ENCODE peak calls at places on chromosomes 3 and 15, in five cellular contexts. K is A549, S is IMR-90, D is H1, W is K562. A is an unnamed sample.

GRCh38 chr15:83287541-83288027 is 3.1 kb upstream of the BNC1 start:
- DNase-seq in D (no peak), K (peak), S (peak), W (no peak), A (no peak)

GRCh38 chr3:188901126-188901525 is 270.6 kb upstream of the TPRG1 start:
- DNase-seq in W (no peak), K (no peak), S (peak), D (no peak), A (no peak)

GRCh38 chr15:88909956-88910831 is 3.0 kb downstream of the MFGE8 start:
- DNase-seq in W (no peak), K (no peak), S (no peak), D (no peak), A (no peak)

GRCh38 chr3:15899438-15899837 is 101.7 kb upstream of the ANKRD28 start:
- DNase-seq in S (peak), W (peak), K (peak), D (no peak), A (no peak)

GRCh38 chr3:13211605-13212210 is 138.5 kb upstream of the IQSEC1 start:
- DNase-seq in D (no peak), W (no peak), S (no peak), K (no peak), A (no peak)

GRCh38 chr3:136624894-136625815 is 127.0 kb downstream of the STAG1 start:
- DNase-seq in K (peak), D (no peak), S (no peak), W (no peak), A (peak)

GRCh38 chr3:190044142-190044541 is 76.6 kb downstream of the P3H2 start:
- DNase-seq in W (no peak), D (no peak), K (no peak), S (peak), A (no peak)

GRCh38 chr3:37435572-37435971 is 261.2 kb upstream of the LRRFIP2 start:
- DNase-seq in D (no peak), S (no peak), W (no peak), K (no peak), A (no peak)

GRCh38 chr3:61371123-61371522 is 119.9 kb upstream of the FHIT start:
- DNase-seq in W (peak), K (peak), S (no peak), D (no peak), A (peak)

GRCh38 chr15:101684877-101685276 is 32.7 kb upstream of the TM2D3 start:
- DNase-seq in S (no peak), D (no peak), K (no peak), W (no peak), A (no peak)

GRCh38 chr15:101689901-101690300 is 34.4 kb downstream of the TARS3 start:
- DNase-seq in K (no peak), D (no peak), S (peak), W (no peak), A (no peak)

GRCh38 chr15:101679861-101680260 is 27.7 kb upstream of the TM2D3 start:
- DNase-seq in D (no peak), K (no peak), S (no peak), W (no peak), A (no peak)

DNA sequence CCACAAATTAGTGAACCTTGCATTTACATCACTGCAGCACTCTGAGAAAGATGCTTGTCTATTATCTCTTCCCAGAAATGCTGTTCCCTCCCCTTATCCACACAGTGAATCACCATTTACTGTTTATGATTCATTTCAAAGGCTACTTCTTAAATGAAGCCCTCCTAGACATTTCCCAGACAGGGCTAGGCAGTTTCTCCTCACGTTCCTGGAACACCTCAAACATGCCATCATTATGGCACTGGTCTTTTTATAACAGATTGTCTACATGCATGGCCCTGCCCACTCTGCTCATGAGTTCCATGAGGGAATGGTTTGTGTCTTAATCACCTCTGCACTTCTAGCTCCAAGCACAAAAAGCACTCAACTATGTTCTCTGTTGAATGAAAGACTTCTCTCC is 32.2 kb upstream of the TM2D3 start:
- DNase-seq in S (peak), K (peak), W (no peak), D (no peak), A (no peak)
- TF ChIP-seq MAFK in S (no peak), K (no peak), W (no peak), D (no peak), A (no peak)

GRCh38 chr3:59212128-59212764 is 162.4 kb upstream of the CFAP20DC start:
- DNase-seq in D (no peak), K (peak), W (peak), S (peak), A (peak)
- TF ChIP-seq MAFK in D (no peak), K (no peak), W (no peak), S (no peak), A (no peak)

DNA sequence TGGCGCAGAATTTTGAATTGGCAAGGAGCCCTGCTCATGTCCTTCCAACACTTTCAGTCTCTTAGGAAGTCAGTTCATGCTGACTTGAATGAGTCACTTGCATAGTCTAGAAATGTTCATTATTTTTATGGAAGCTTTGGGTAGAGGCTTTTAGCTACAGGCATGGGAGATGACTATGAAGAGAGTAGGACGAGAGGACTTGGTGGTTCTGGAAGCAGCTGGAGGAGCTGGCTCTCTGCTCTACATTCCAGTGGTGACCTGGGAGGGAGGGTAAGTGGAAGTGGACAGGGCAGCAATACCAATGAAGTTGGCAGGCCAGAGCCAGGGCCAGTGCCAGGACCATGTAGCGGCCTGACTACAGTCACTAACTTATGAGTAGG is 7.3 kb downstream of the POLR2H start:
- DNase-seq in S (peak), K (no peak), D (no peak), W (no peak), A (no peak)
- TF ChIP-seq MAFK in S (no peak), K (no peak), D (no peak), W (no peak), A (no peak)

GRCh38 chr3:126449621-126450051 is 26.1 kb downstream of the ZXDC start:
- DNase-seq in S (no peak), D (no peak), W (no peak), K (no peak), A (no peak)

GRCh38 chr3:126448893-126449180 is 26.9 kb downstream of the ZXDC start:
- DNase-seq in K (no peak), W (no peak), S (no peak), D (no peak), A (no peak)

GRCh38 chr3:126450744-126451143 is 24.9 kb downstream of the ZXDC start:
- DNase-seq in W (no peak), S (no peak), K (no peak), D (no peak), A (no peak)

GRCh38 chr3:126451511-126451910 is 24.2 kb downstream of the ZXDC start:
- DNase-seq in D (no peak), W (no peak), K (no peak), S (no peak), A (no peak)

DNA sequence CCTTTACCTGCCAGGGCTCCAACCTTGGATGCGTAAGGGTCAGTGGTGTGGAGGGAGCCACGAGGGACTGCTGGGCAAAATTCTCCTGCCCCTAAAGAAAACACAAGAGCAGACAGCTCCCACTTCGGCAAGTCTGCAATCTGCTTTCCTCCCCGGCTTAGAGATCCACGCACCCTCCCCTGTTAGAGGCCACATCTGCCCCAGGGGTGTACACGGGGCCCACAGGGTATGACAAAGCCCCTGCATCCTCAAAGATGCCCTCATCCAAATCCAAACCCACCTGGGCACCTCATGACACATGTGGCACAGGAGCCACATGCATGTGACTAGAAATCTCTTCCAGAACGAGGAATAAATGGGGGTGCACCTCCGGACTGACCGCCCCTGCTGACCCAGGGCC is 25.5 kb downstream of the ZXDC start:
- DNase-seq in S (no peak), W (no peak), K (no peak), D (no peak), A (no peak)
- TF ChIP-seq MAFK in S (no peak), W (no peak), K (no peak), D (no peak), A (no peak)